ENCODE peak calls at places on chromosomes 5 and 9, in nine cellular contexts. L is naive thymus-derived CD4-positive, alpha-beta T cell; X is IMR-90; M is ascending aorta; N is mesendoderm; F is WERI-Rb-1; T is mesenchymal stem cell; S is neuronal stem cell; A is body of pancreas. G is an unnamed sample.
A peak's percentile ranks its signal among the peaks of the same experiment; 100 is the strongest.

GRCh38 chr9:78261403-78262001 is 25.6 kb downstream of the CEP78 start:
- DNase-seq in X (peak; percentile 55), A (no peak), M (no peak), N (peak; percentile 26), T (peak; percentile 43), S (no peak), F (no peak), L (no peak), G (peak; percentile 68)

GRCh38 chr9:4298255-4299005 is 1.4 kb downstream of the GLIS3 start:
- DNase-seq in N (peak; percentile 82), L (peak; percentile 14), F (peak; percentile 14), M (peak; percentile 82), A (peak; percentile 43), T (peak; percentile 72), X (peak; percentile 27), S (no peak), G (no peak)

GRCh38 chr5:143652104-143652700 is 159.8 kb upstream of the HMHB1 start:
- DNase-seq in T (peak; percentile 16), X (peak; percentile 16), F (no peak), A (no peak), N (no peak), M (no peak), S (no peak), L (no peak), G (no peak)

GRCh38 chr5:150301901-150302300 is 804 bp downstream of the ARSI start:
- DNase-seq in M (no peak), F (no peak), X (no peak), A (no peak), T (no peak), L (no peak), N (peak; percentile 44), S (no peak), G (no peak)

GRCh38 chr5:79418276-79418675 is 95.7 kb downstream of the HOMER1 start:
- DNase-seq in F (no peak), M (no peak), T (no peak), X (no peak), N (no peak), A (no peak), L (no peak), S (no peak), G (no peak)

GRCh38 chr9:135379540-135380267 is 99.9 kb upstream of the PPP1R26 start:
- DNase-seq in A (no peak), M (no peak), F (no peak), X (no peak), L (no peak), N (no peak), T (no peak), S (no peak), G (no peak)

GRCh38 chr9:29778281-29778849 is 2205.1 kb upstream of the C9orf72 start:
- DNase-seq in F (no peak), X (no peak), L (no peak), S (no peak), N (peak; percentile 33), A (no peak), M (no peak), T (no peak), G (no peak)

GRCh38 chr9:69090140-69090750 is 54.7 kb downstream of the FXN start:
- DNase-seq in A (no peak), L (no peak), X (no peak), S (no peak), T (no peak), F (no peak), N (peak; percentile 80), M (no peak), G (no peak)

GRCh38 chr9:107239474-107239873 is 43.6 kb upstream of the RAD23B start:
- DNase-seq in A (no peak), N (peak; percentile 44), F (no peak), S (no peak), T (peak; percentile 24), L (no peak), X (peak; percentile 48), M (no peak), G (no peak)

GRCh38 chr9:80994892-80995291 is 694.5 kb downstream of the TLE1 start:
- DNase-seq in A (no peak), T (peak; percentile 29), X (peak; percentile 55), S (no peak), M (no peak), F (no peak), N (no peak), L (no peak), G (peak; percentile 74)

GRCh38 chr5:55816342-55816741 is 34.8 kb upstream of the IL31RA start:
- DNase-seq in S (no peak), L (no peak), N (peak; percentile 3), A (no peak), F (no peak), M (no peak), X (peak; percentile 97), T (peak; percentile 90), G (peak; percentile 85)

GRCh38 chr5:139481580-139482049 is 943 bp downstream of the STING1 start:
- DNase-seq in F (no peak), M (peak; percentile 70), N (no peak), A (no peak), T (no peak), X (peak; percentile 34), S (no peak), L (no peak), G (peak; percentile 35)

GRCh38 chr5:131466171-131466766 is 168.8 kb downstream of the RAPGEF6 start:
- DNase-seq in M (no peak), T (peak; percentile 52), X (peak; percentile 95), A (no peak), L (no peak), S (no peak), F (no peak), N (no peak), G (peak; percentile 69)

GRCh38 chr9:613771-614347 is 227.6 kb upstream of the DMRT1 start:
- DNase-seq in T (peak; percentile 89), A (peak; percentile 79), X (peak; percentile 91), M (peak; percentile 94), N (peak; percentile 95), F (peak; percentile 81), S (peak; percentile 68), L (no peak), G (peak; percentile 92)

GRCh38 chr5:140051950-140052349 is 8.9 kb upstream of the NRG2 start:
- DNase-seq in T (no peak), F (no peak), L (no peak), M (no peak), A (no peak), X (no peak), N (no peak), S (no peak), G (no peak)

DNA sequence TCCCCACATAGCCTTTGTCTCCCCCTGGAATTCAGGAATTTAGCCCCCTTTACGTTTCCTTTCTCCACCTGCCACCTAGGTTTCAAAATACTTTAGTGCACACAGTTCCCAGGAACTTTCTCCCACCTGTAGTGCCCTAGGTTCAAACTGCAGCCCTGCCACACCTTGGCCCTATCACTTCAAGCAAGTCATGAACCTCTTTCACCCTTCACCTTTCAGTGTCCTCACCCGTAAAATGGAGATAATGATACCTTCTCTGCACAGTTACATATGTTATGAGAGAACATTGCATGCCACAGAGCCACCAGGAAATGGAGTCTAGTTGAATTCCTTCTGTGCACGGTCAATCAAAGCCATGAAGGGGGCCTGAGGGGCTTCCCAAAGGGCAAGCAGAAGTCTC is 9.8 kb upstream of the EEIG1 start:
- DNase-seq in L (no peak), X (no peak), S (no peak), F (no peak), T (no peak), A (no peak), M (no peak), N (no peak), G (no peak)
- H3K4me3 ChIP-seq in L (no peak overlapping the region), X (no peak overlapping the region), S (no peak overlapping the region), F (no peak overlapping the region), T (no peak overlapping the region), A (no peak overlapping the region), M (no peak overlapping the region), N (no peak overlapping the region), G (no peak overlapping the region)

DNA sequence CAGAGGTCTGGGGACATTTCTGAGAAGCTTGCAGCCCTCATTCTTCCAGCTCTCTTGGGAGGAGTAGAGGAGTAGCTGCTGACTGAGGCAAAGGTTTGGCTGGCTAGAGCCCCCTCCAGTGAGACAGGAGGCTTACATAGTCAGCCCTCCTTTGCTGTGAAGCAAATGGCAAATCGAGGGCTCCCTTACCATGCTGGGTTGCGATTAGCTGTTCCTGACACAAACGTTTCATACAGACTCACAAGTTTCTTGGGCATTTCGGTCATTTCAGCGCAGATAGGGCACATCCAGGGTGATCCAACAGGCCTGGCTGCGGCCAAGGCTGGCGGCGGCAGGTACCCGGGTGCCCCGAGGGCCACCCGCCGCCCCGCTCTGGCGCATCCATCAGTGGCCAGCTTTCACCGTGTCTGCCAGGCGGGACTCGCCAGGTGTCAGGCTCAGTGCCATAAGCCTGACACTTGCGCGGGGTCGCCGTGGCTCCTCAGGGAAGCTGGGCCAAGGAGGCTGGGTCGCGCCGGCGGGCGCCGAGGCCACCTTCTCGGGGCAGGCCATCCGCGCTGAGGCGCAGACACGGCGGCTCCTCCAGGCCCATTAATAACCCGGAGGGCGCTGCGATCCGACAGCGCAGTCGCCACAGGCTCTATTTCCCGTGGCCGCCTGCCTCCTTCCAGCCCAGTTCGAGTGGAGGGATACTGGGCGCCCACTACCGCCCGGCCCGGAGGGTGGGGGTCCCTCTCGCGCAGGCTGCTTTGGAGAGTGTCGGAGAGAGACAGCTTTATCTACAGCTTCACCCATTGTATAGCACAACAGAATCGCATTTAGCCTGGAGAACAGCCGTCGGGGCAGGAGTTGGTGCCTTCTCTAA is 9.1 kb downstream of the PRDM6 start:
- DNase-seq in X (no peak), T (no peak), S (no peak), L (no peak), F (no peak), A (no peak), N (peak; percentile 61), M (no peak), G (no peak)
- H3K4me3 ChIP-seq in X (no peak overlapping the region), T (no peak overlapping the region), S (no peak overlapping the region), L (no peak overlapping the region), F (no peak overlapping the region), A (no peak overlapping the region), N (no peak overlapping the region), M (peak overlapping the region; percentile 48), G (no peak overlapping the region)

GRCh38 chr5:919356-920000 is 26.8 kb downstream of the TRIP13 start:
- DNase-seq in L (no peak), A (no peak), N (peak; percentile 99), T (no peak), S (no peak), X (no peak), M (no peak), F (no peak), G (no peak)
- H3K4me3 ChIP-seq in L (no peak overlapping the region), A (no peak overlapping the region), N (no peak overlapping the region), T (no peak overlapping the region), S (no peak overlapping the region), X (no peak overlapping the region), M (no peak overlapping the region), F (no peak overlapping the region), G (no peak overlapping the region)

DNA sequence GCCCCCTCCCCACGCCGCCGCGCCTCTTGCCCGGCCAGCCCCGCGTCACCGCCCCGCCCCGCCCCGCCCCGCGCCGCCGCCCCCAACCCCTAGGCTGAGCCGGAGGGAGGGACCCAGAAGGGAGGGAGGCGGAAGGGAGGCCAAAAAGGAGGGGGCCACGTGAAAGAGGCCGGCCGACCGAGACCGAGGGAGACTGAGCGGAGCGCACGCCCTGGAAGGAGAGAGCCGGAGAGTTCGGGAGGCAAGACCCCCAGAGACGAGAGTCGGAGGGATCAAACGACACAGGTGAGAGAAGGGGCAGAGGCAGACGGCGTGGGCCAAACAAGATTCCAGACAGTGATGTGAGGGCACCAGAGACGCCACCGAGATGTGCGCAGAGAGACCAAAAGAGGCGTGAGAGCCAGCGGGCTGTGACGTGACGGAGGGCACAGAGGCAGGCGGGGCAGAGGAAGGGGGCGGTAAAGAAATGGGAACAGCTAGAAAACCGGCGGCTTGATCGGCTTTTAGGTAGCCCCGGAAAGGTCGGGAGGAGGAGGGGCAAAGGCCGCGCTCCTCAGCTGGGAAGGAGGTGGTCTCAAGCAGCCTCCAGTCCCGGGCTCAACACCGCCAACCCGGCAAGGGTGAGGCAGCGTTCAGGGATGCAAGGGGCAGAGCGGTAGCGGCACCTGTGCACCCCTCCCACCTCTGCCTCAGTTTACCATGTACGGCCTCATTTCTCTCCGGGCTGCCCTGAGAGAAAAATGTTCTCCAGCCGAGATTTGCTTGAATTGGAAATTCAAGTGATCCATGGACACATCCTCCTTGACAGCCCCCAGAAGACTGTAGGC is 414 bp upstream of the BARX1 start:
- DNase-seq in F (peak; percentile 46), T (no peak), M (no peak), N (peak; percentile 75), A (no peak), L (peak; percentile 22), X (no peak), S (no peak), G (no peak)
- H3K4me3 ChIP-seq in F (peak overlapping the region; percentile 44), T (no peak overlapping the region), M (peak overlapping the region; percentile 55), N (peak overlapping the region; percentile 8), A (no peak overlapping the region), L (no peak overlapping the region), X (no peak overlapping the region), S (peak overlapping the region; percentile 74), G (no peak overlapping the region)